ENCODE peak calls at places on chromosome 6, in five cellular contexts. One of them, this sample, is unnamed.

GRCh38 chr6:129852257-129852858 is 8.8 kb downstream of the TMEM244 start:
- DNase-seq in fibroblast of the aortic adventitia: no peak
- DNase-seq in heart right ventricle: no peak
- DNase-seq in astrocyte: peak; percentile 29
- DNase-seq in uterus: no peak
- DNase-seq in this sample: peak; percentile 53

GRCh38 chr6:38391206-38391908 is 248.4 kb downstream of the BTBD9 start:
- DNase-seq in fibroblast of the aortic adventitia: no peak
- DNase-seq in heart right ventricle: no peak
- DNase-seq in astrocyte: peak; percentile 60
- DNase-seq in uterus: no peak
- DNase-seq in this sample: peak; percentile 55

GRCh38 chr6:14269434-14269833 is 151.9 kb downstream of the CD83 start:
- DNase-seq in fibroblast of the aortic adventitia: no peak
- DNase-seq in heart right ventricle: no peak
- DNase-seq in astrocyte: no peak
- DNase-seq in uterus: no peak
- DNase-seq in this sample: no peak

GRCh38 chr6:7761047-7761446 is 35.1 kb downstream of the BMP6 start:
- DNase-seq in fibroblast of the aortic adventitia: peak; percentile 56
- DNase-seq in heart right ventricle: no peak
- DNase-seq in astrocyte: peak; percentile 16
- DNase-seq in uterus: no peak
- DNase-seq in this sample: peak; percentile 62

GRCh38 chr6:113654396-113654795 is 202.7 kb upstream of the MARCKS start:
- DNase-seq in fibroblast of the aortic adventitia: peak; percentile 62
- DNase-seq in heart right ventricle: peak; percentile 29
- DNase-seq in astrocyte: peak; percentile 77
- DNase-seq in uterus: peak; percentile 35
- DNase-seq in this sample: peak; percentile 99

GRCh38 chr6:7216941-7217621 is 95.9 kb downstream of the SSR1 start:
- DNase-seq in fibroblast of the aortic adventitia: no peak
- DNase-seq in heart right ventricle: peak; percentile 57
- DNase-seq in astrocyte: no peak
- DNase-seq in uterus: no peak
- DNase-seq in this sample: peak; percentile 85

GRCh38 chr6:150142657-150143501 is at the start of gene PPP1R14C:
- DNase-seq in fibroblast of the aortic adventitia: no peak
- DNase-seq in heart right ventricle: peak; percentile 50
- DNase-seq in astrocyte: peak; percentile 23
- DNase-seq in uterus: no peak
- DNase-seq in this sample: peak; percentile 54

GRCh38 chr6:151160869-151161268 is 78.9 kb upstream of the AKAP12 start:
- DNase-seq in fibroblast of the aortic adventitia: no peak
- DNase-seq in heart right ventricle: no peak
- DNase-seq in astrocyte: no peak
- DNase-seq in uterus: no peak
- DNase-seq in this sample: peak; percentile 57

GRCh38 chr6:26224940-26225847 is 138.0 kb downstream of the HFE start:
- DNase-seq in fibroblast of the aortic adventitia: peak; percentile 90
- DNase-seq in heart right ventricle: no peak
- DNase-seq in astrocyte: peak; percentile 95
- DNase-seq in uterus: no peak
- DNase-seq in this sample: peak; percentile 80

GRCh38 chr6:66628917-66629316 is 921.9 kb upstream of the EYS start:
- DNase-seq in fibroblast of the aortic adventitia: no peak
- DNase-seq in heart right ventricle: no peak
- DNase-seq in astrocyte: no peak
- DNase-seq in uterus: no peak
- DNase-seq in this sample: no peak

DNA sequence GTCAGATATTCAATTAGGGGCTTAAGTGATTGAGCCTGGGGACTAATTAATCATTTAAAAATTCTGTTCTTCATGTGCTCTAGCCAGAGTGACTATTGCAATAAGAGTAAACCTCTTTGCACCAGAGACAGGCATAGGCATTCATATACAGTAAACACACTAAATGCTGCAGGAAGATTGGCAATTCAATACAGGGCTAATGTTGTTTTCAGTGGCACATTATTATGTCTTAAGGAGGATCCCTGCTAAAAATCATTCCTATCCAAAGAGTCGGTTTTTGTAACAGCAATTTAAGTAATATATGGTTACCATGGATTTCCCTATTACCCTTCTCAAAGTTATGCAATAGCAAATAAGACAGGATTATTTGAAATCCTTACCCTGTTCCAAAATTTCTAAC is 1.3 kb downstream of the PDE7B start:
- DNase-seq in fibroblast of the aortic adventitia: peak; percentile 44
- DNase-seq in heart right ventricle: no peak
- DNase-seq in astrocyte: no peak
- DNase-seq in uterus: no peak
- DNase-seq in this sample: no peak
- H3K4me3 ChIP-seq in fibroblast of the aortic adventitia: peak overlapping the region; percentile 61
- H3K4me3 ChIP-seq in heart right ventricle: peak overlapping the region; percentile 29
- H3K4me3 ChIP-seq in astrocyte: peak overlapping the region; percentile 66
- H3K4me3 ChIP-seq in uterus: peak overlapping the region; percentile 34
- H3K4me3 ChIP-seq in this sample: no peak overlapping the region

GRCh38 chr6:126339796-126340750 is at the start of gene CENPW:
- DNase-seq in fibroblast of the aortic adventitia: peak; percentile 86
- DNase-seq in heart right ventricle: peak; percentile 82
- DNase-seq in astrocyte: peak; percentile 63
- DNase-seq in uterus: peak; percentile 84
- DNase-seq in this sample: peak; percentile 83

GRCh38 chr6:126337323-126337722 is 2.6 kb upstream of the CENPW start:
- DNase-seq in fibroblast of the aortic adventitia: peak; percentile 92
- DNase-seq in heart right ventricle: no peak
- DNase-seq in astrocyte: peak; percentile 23
- DNase-seq in uterus: peak; percentile 41
- DNase-seq in this sample: peak; percentile 82

GRCh38 chr6:126344181-126344580 is 4.3 kb downstream of the CENPW start:
- DNase-seq in fibroblast of the aortic adventitia: no peak
- DNase-seq in heart right ventricle: no peak
- DNase-seq in astrocyte: no peak
- DNase-seq in uterus: no peak
- DNase-seq in this sample: no peak

GRCh38 chr6:126335210-126335609 is 4.7 kb upstream of the CENPW start:
- DNase-seq in fibroblast of the aortic adventitia: no peak
- DNase-seq in heart right ventricle: no peak
- DNase-seq in astrocyte: no peak
- DNase-seq in uterus: no peak
- DNase-seq in this sample: no peak

GRCh38 chr6:126341126-126341525 is 1.2 kb downstream of the CENPW start:
- DNase-seq in fibroblast of the aortic adventitia: no peak
- DNase-seq in heart right ventricle: no peak
- DNase-seq in astrocyte: no peak
- DNase-seq in uterus: no peak
- DNase-seq in this sample: no peak
- H3K4me3 ChIP-seq in fibroblast of the aortic adventitia: peak overlapping the region; percentile 95
- H3K4me3 ChIP-seq in heart right ventricle: no peak overlapping the region
- H3K4me3 ChIP-seq in astrocyte: peak overlapping the region; percentile 96
- H3K4me3 ChIP-seq in uterus: peak overlapping the region; percentile 67
- H3K4me3 ChIP-seq in this sample: peak overlapping the region; percentile 57

DNA sequence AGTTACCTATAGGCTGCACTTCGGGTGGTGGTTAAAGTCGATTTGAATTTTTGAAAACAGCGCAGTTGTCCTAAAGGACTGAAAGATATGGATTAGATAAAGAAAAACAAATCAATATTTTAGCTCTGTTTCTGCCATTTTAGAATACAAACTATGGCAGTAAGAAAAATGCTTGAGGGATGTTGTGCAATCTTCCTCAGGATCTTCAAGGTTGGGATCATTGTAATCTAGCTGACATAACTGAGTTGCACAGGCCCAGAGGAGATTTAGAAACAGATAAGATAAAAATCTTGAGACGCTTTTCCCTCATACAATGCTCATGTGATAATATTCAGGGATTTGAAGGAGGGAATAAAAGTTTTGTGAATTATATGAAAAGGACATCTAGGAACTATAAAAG is 926 bp downstream of the PEX3 start:
- DNase-seq in fibroblast of the aortic adventitia: peak; percentile 30
- DNase-seq in heart right ventricle: no peak
- DNase-seq in astrocyte: no peak
- DNase-seq in uterus: no peak
- DNase-seq in this sample: peak; percentile 43
- H3K4me3 ChIP-seq in fibroblast of the aortic adventitia: peak overlapping the region; percentile 98
- H3K4me3 ChIP-seq in heart right ventricle: peak overlapping the region; percentile 74
- H3K4me3 ChIP-seq in astrocyte: peak overlapping the region; percentile 94
- H3K4me3 ChIP-seq in uterus: peak overlapping the region; percentile 61
- H3K4me3 ChIP-seq in this sample: peak overlapping the region; percentile 78

GRCh38 chr6:156735751-156736150 is 41.4 kb upstream of the ARID1B start:
- DNase-seq in fibroblast of the aortic adventitia: no peak
- DNase-seq in heart right ventricle: no peak
- DNase-seq in astrocyte: no peak
- DNase-seq in uterus: no peak
- DNase-seq in this sample: no peak

GRCh38 chr6:156740604-156741003 is 36.6 kb upstream of the ARID1B start:
- DNase-seq in fibroblast of the aortic adventitia: no peak
- DNase-seq in heart right ventricle: no peak
- DNase-seq in astrocyte: no peak
- DNase-seq in uterus: no peak
- DNase-seq in this sample: no peak

GRCh38 chr6:156741287-156742073 is 35.7 kb upstream of the ARID1B start:
- DNase-seq in fibroblast of the aortic adventitia: no peak
- DNase-seq in heart right ventricle: no peak
- DNase-seq in astrocyte: no peak
- DNase-seq in uterus: no peak
- DNase-seq in this sample: peak; percentile 7
- H3K4me3 ChIP-seq in fibroblast of the aortic adventitia: no peak overlapping the region
- H3K4me3 ChIP-seq in heart right ventricle: no peak overlapping the region
- H3K4me3 ChIP-seq in astrocyte: no peak overlapping the region
- H3K4me3 ChIP-seq in uterus: no peak overlapping the region
- H3K4me3 ChIP-seq in this sample: no peak overlapping the region

GRCh38 chr6:90184334-90185298 is 112.0 kb downstream of the BACH2 start:
- DNase-seq in fibroblast of the aortic adventitia: no peak
- DNase-seq in heart right ventricle: no peak
- DNase-seq in astrocyte: peak; percentile 77
- DNase-seq in uterus: no peak
- DNase-seq in this sample: peak; percentile 82

GRCh38 chr6:90190752-90191393 is 105.8 kb downstream of the BACH2 start:
- DNase-seq in fibroblast of the aortic adventitia: no peak
- DNase-seq in heart right ventricle: no peak
- DNase-seq in astrocyte: no peak
- DNase-seq in uterus: no peak
- DNase-seq in this sample: no peak

GRCh38 chr6:90190181-90190580 is 106.5 kb downstream of the BACH2 start:
- DNase-seq in fibroblast of the aortic adventitia: no peak
- DNase-seq in heart right ventricle: no peak
- DNase-seq in astrocyte: peak; percentile 64
- DNase-seq in uterus: no peak
- DNase-seq in this sample: no peak

GRCh38 chr6:90186637-90187361 is 109.8 kb downstream of the BACH2 start:
- DNase-seq in fibroblast of the aortic adventitia: no peak
- DNase-seq in heart right ventricle: no peak
- DNase-seq in astrocyte: no peak
- DNase-seq in uterus: no peak
- DNase-seq in this sample: peak; percentile 28

GRCh38 chr6:90187437-90188049 is 109.1 kb downstream of the BACH2 start:
- DNase-seq in fibroblast of the aortic adventitia: no peak
- DNase-seq in heart right ventricle: no peak
- DNase-seq in astrocyte: no peak
- DNase-seq in uterus: no peak
- DNase-seq in this sample: no peak
- H3K4me3 ChIP-seq in fibroblast of the aortic adventitia: no peak overlapping the region
- H3K4me3 ChIP-seq in heart right ventricle: no peak overlapping the region
- H3K4me3 ChIP-seq in astrocyte: no peak overlapping the region
- H3K4me3 ChIP-seq in uterus: no peak overlapping the region
- H3K4me3 ChIP-seq in this sample: no peak overlapping the region

DNA sequence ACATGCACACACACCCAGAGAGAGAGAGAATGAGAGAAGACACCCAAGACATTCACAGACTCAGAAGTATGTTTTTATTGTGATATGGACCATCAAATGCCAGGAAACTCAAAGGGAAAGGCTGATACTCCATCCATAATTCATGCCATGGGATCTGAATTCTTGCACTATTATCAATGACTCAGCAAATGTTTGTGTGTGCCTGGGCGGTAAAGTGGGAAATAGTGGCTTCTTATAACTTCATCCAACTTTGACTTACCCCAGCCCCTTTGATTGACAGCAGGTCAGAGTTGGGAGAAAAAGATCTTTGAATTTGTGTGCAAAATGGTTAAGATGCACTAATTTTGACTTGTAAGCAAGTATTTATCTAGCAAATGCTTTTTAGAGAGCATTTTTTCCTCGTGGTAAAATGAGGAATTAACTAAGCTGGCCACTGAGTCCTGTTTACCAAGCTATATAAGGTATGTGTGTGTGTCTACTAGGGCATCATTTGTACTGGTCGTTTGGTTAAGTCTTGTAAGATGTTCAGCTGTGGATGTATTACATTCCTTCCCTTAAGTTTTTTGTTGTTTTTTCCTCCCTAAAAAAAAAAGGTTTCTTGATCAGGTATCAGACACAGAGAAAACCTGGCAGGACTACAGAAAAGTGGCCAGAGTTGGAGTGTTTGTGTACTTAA is 3.1 kb upstream of the CCN2 start:
- DNase-seq in fibroblast of the aortic adventitia: peak; percentile 75
- DNase-seq in heart right ventricle: no peak
- DNase-seq in astrocyte: peak; percentile 79
- DNase-seq in uterus: no peak
- DNase-seq in this sample: no peak
- H3K4me3 ChIP-seq in fibroblast of the aortic adventitia: no peak overlapping the region
- H3K4me3 ChIP-seq in heart right ventricle: peak overlapping the region; percentile 26
- H3K4me3 ChIP-seq in astrocyte: peak overlapping the region; percentile 21
- H3K4me3 ChIP-seq in uterus: peak overlapping the region; percentile 1
- H3K4me3 ChIP-seq in this sample: no peak overlapping the region

GRCh38 chr6:16482702-16483314 is 244.4 kb downstream of the GMPR start:
- DNase-seq in fibroblast of the aortic adventitia: no peak
- DNase-seq in heart right ventricle: no peak
- DNase-seq in astrocyte: no peak
- DNase-seq in uterus: no peak
- DNase-seq in this sample: no peak
- H3K4me3 ChIP-seq in fibroblast of the aortic adventitia: no peak overlapping the region
- H3K4me3 ChIP-seq in heart right ventricle: no peak overlapping the region
- H3K4me3 ChIP-seq in astrocyte: no peak overlapping the region
- H3K4me3 ChIP-seq in uterus: no peak overlapping the region
- H3K4me3 ChIP-seq in this sample: no peak overlapping the region

GRCh38 chr6:75202676-75203131 is 3.1 kb downstream of the COL12A1 start:
- DNase-seq in fibroblast of the aortic adventitia: no peak
- DNase-seq in heart right ventricle: no peak
- DNase-seq in astrocyte: peak; percentile 57
- DNase-seq in uterus: peak; percentile 28
- DNase-seq in this sample: no peak
- H3K4me3 ChIP-seq in fibroblast of the aortic adventitia: peak overlapping the region; percentile 55
- H3K4me3 ChIP-seq in heart right ventricle: peak overlapping the region; percentile 24
- H3K4me3 ChIP-seq in astrocyte: peak overlapping the region; percentile 41
- H3K4me3 ChIP-seq in uterus: peak overlapping the region; percentile 30
- H3K4me3 ChIP-seq in this sample: no peak overlapping the region

GRCh38 chr6:39754493-39755115 is 29.4 kb upstream of the KIF6 start:
- DNase-seq in fibroblast of the aortic adventitia: no peak
- DNase-seq in heart right ventricle: peak; percentile 18
- DNase-seq in astrocyte: no peak
- DNase-seq in uterus: peak; percentile 59
- DNase-seq in this sample: no peak
- H3K4me3 ChIP-seq in fibroblast of the aortic adventitia: no peak overlapping the region
- H3K4me3 ChIP-seq in heart right ventricle: no peak overlapping the region
- H3K4me3 ChIP-seq in astrocyte: no peak overlapping the region
- H3K4me3 ChIP-seq in uterus: no peak overlapping the region
- H3K4me3 ChIP-seq in this sample: no peak overlapping the region

GRCh38 chr6:46016063-46016608 is 476 bp upstream of the CLIC5 start:
- DNase-seq in fibroblast of the aortic adventitia: no peak
- DNase-seq in heart right ventricle: no peak
- DNase-seq in astrocyte: no peak
- DNase-seq in uterus: no peak
- DNase-seq in this sample: no peak
- H3K4me3 ChIP-seq in fibroblast of the aortic adventitia: no peak overlapping the region
- H3K4me3 ChIP-seq in heart right ventricle: peak overlapping the region; percentile 72
- H3K4me3 ChIP-seq in astrocyte: no peak overlapping the region
- H3K4me3 ChIP-seq in uterus: no peak overlapping the region
- H3K4me3 ChIP-seq in this sample: no peak overlapping the region